ENCODE peak calls at places on chromosome 6, in eight cellular contexts. A is neuronal stem cell, J is globus pallidus, N is DMS153, V is BE2C, F is activated B cell treated with CpG ODN at 0.5 μM for 24 hours, W is AG20443, M is posterior cingulate gyrus. U is an unnamed sample.

GRCh38 chr6:139150915-139151314 is 16.0 kb downstream of the HECA start:
- DNase-seq in A (no peak), J (no peak), N (no peak), V (no peak), F (no peak), W (no peak), M (no peak), U (no peak)

GRCh38 chr6:112701201-112701600 is 354.1 kb downstream of the RFPL4B start:
- DNase-seq in A (no peak), J (no peak), N (no peak), V (peak; percentile 10), F (no peak), W (no peak), M (no peak), U (peak; percentile 64)

GRCh38 chr6:136738178-136739057 is 53.9 kb downstream of the MAP3K5 start:
- DNase-seq in A (no peak), J (no peak), N (no peak), V (no peak), F (no peak), W (no peak), M (no peak), U (peak; percentile 22)

GRCh38 chr6:84269947-84270733 is 42.7 kb upstream of the CEP162 start:
- DNase-seq in A (no peak), J (no peak), N (no peak), V (no peak), F (no peak), W (no peak), M (no peak), U (no peak)

GRCh38 chr6:1336246-1336843 is 24.4 kb downstream of the FOXQ1 start:
- DNase-seq in A (no peak), J (no peak), N (no peak), V (no peak), F (no peak), W (no peak), M (no peak), U (peak; percentile 82)

GRCh38 chr6:82410151-82410621 is 46.6 kb downstream of the TPBG start:
- DNase-seq in A (no peak), J (no peak), N (no peak), V (no peak), F (no peak), W (no peak), M (no peak), U (peak; percentile 90)

GRCh38 chr6:113476937-113477839 is 380.0 kb upstream of the MARCKS start:
- DNase-seq in A (no peak), J (no peak), N (peak; percentile 20), V (no peak), F (no peak), W (peak; percentile 38), M (no peak), U (no peak)

GRCh38 chr6:138285800-138286199 is 67.5 kb upstream of the PBOV1 start:
- DNase-seq in A (no peak), J (no peak), N (no peak), V (no peak), F (no peak), W (no peak), M (no peak), U (no peak)

GRCh38 chr6:130843575-130844320 is 16.5 kb downstream of the SMLR1 start:
- DNase-seq in A (peak; percentile 23), J (peak; percentile 29), N (peak; percentile 15), V (no peak), F (no peak), W (peak; percentile 47), M (no peak), U (peak; percentile 71)

GRCh38 chr6:108492131-108492766 is 68.5 kb upstream of the FOXO3 start:
- DNase-seq in A (peak; percentile 26), J (peak; percentile 56), N (peak; percentile 4), V (no peak), F (no peak), W (peak; percentile 59), M (no peak), U (peak; percentile 59)

GRCh38 chr6:45657243-45657642 is 279.5 kb upstream of the SUPT3H start:
- DNase-seq in A (no peak), J (no peak), N (no peak), V (no peak), F (no peak), W (peak; percentile 41), M (no peak), U (no peak)

GRCh38 chr6:53869964-53870363 is 75.2 kb downstream of the LRRC1 start:
- DNase-seq in A (no peak), J (no peak), N (no peak), V (no peak), F (no peak), W (no peak), M (no peak), U (no peak)

GRCh38 chr6:36284359-36284758 is 14.5 kb downstream of the PNPLA1 start:
- DNase-seq in A (no peak), J (no peak), N (no peak), V (no peak), F (no peak), W (no peak), M (no peak), U (no peak)